ENCODE peak calls at places on chromosomes 16 and 17, in five cellular contexts. One of them, this sample, is unnamed.
A peak's percentile ranks its signal among the peaks of the same experiment; 100 is the strongest.

GRCh38 chr17:43389022-43389947 is 9.5 kb upstream of the ARL4D start:
- DNase-seq in uterus: peak; percentile 83
- DNase-seq in stomach: peak; percentile 77
- DNase-seq in A549: peak; percentile 88
- DNase-seq in upper lobe of left lung: peak; percentile 82
- DNase-seq in this sample: peak; percentile 66

GRCh38 chr17:10121971-10122707 is 76.3 kb downstream of the GAS7 start:
- DNase-seq in A549: no peak
- DNase-seq in uterus: no peak
- DNase-seq in upper lobe of left lung: no peak
- DNase-seq in stomach: no peak
- DNase-seq in this sample: no peak

GRCh38 chr17:42623732-42624596 is 14.5 kb downstream of the TUBG1 start:
- DNase-seq in upper lobe of left lung: no peak
- DNase-seq in A549: peak; percentile 80
- DNase-seq in stomach: peak; percentile 81
- DNase-seq in uterus: no peak
- DNase-seq in this sample: peak; percentile 61

GRCh38 chr17:14461131-14461530 is 160.2 kb downstream of the HS3ST3B1 start:
- DNase-seq in stomach: no peak
- DNase-seq in uterus: no peak
- DNase-seq in A549: no peak
- DNase-seq in upper lobe of left lung: no peak
- DNase-seq in this sample: no peak

GRCh38 chr16:85422374-85423185 is 190.5 kb upstream of the GSE1 start:
- DNase-seq in upper lobe of left lung: peak; percentile 90
- DNase-seq in uterus: no peak
- DNase-seq in A549: peak; percentile 65
- DNase-seq in stomach: peak; percentile 95
- DNase-seq in this sample: no peak

GRCh38 chr17:79114455-79115301 is 40.1 kb downstream of the ENGASE start:
- DNase-seq in A549: no peak
- DNase-seq in uterus: peak; percentile 30
- DNase-seq in upper lobe of left lung: peak; percentile 83
- DNase-seq in stomach: peak; percentile 54
- DNase-seq in this sample: no peak

GRCh38 chr17:77476920-77477805 is 336.4 kb downstream of the SEC14L1 start:
- DNase-seq in uterus: peak; percentile 84
- DNase-seq in stomach: peak; percentile 71
- DNase-seq in upper lobe of left lung: no peak
- DNase-seq in A549: no peak
- DNase-seq in this sample: peak; percentile 81

GRCh38 chr17:36994438-36994837 is 45.7 kb downstream of the AATF start:
- DNase-seq in A549: no peak
- DNase-seq in uterus: no peak
- DNase-seq in stomach: no peak
- DNase-seq in upper lobe of left lung: no peak
- DNase-seq in this sample: no peak

GRCh38 chr17:77772461-77772897 is 186.0 kb upstream of the TNRC6C start:
- DNase-seq in A549: peak; percentile 60
- DNase-seq in upper lobe of left lung: peak; percentile 87
- DNase-seq in stomach: peak; percentile 64
- DNase-seq in uterus: peak; percentile 30
- DNase-seq in this sample: no peak

GRCh38 chr17:73750975-73751374 is 106.7 kb upstream of the SDK2 start:
- DNase-seq in uterus: no peak
- DNase-seq in stomach: peak; percentile 37
- DNase-seq in A549: no peak
- DNase-seq in upper lobe of left lung: peak; percentile 12
- DNase-seq in this sample: no peak

GRCh38 chr16:73565263-73565662 is 517.3 kb upstream of the ZFHX3 start:
- DNase-seq in stomach: no peak
- DNase-seq in A549: peak; percentile 19
- DNase-seq in upper lobe of left lung: no peak
- DNase-seq in uterus: no peak
- DNase-seq in this sample: no peak

GRCh38 chr17:45912319-45912718 is 18.0 kb downstream of the MAPT start:
- DNase-seq in A549: no peak
- DNase-seq in upper lobe of left lung: no peak
- DNase-seq in stomach: no peak
- DNase-seq in uterus: no peak
- DNase-seq in this sample: no peak

GRCh38 chr16:58269526-58269925 is 25.3 kb downstream of the PRSS54 start:
- DNase-seq in stomach: no peak
- DNase-seq in upper lobe of left lung: no peak
- DNase-seq in A549: no peak
- DNase-seq in uterus: no peak
- DNase-seq in this sample: no peak

GRCh38 chr17:43416998-43417891 is 18.5 kb downstream of the ARL4D start:
- DNase-seq in uterus: peak; percentile 84
- DNase-seq in stomach: peak; percentile 40
- DNase-seq in A549: peak; percentile 40
- DNase-seq in upper lobe of left lung: no peak
- DNase-seq in this sample: peak; percentile 44

GRCh38 chr17:57667461-57667923 is 77.6 kb downstream of the CCDC182 start:
- DNase-seq in upper lobe of left lung: no peak
- DNase-seq in A549: no peak
- DNase-seq in uterus: peak; percentile 7
- DNase-seq in stomach: peak; percentile 17
- DNase-seq in this sample: no peak

GRCh38 chr17:52041123-52041617 is 117.3 kb downstream of the CA10 start:
- DNase-seq in A549: no peak
- DNase-seq in upper lobe of left lung: no peak
- DNase-seq in uterus: no peak
- DNase-seq in stomach: no peak
- DNase-seq in this sample: no peak
- TF ChIP-seq POLR2A in A549: no peak
- TF ChIP-seq POLR2A in upper lobe of left lung: no peak
- TF ChIP-seq POLR2A in uterus: no peak
- TF ChIP-seq POLR2A in stomach: no peak
- TF ChIP-seq POLR2A in this sample: no peak

DNA sequence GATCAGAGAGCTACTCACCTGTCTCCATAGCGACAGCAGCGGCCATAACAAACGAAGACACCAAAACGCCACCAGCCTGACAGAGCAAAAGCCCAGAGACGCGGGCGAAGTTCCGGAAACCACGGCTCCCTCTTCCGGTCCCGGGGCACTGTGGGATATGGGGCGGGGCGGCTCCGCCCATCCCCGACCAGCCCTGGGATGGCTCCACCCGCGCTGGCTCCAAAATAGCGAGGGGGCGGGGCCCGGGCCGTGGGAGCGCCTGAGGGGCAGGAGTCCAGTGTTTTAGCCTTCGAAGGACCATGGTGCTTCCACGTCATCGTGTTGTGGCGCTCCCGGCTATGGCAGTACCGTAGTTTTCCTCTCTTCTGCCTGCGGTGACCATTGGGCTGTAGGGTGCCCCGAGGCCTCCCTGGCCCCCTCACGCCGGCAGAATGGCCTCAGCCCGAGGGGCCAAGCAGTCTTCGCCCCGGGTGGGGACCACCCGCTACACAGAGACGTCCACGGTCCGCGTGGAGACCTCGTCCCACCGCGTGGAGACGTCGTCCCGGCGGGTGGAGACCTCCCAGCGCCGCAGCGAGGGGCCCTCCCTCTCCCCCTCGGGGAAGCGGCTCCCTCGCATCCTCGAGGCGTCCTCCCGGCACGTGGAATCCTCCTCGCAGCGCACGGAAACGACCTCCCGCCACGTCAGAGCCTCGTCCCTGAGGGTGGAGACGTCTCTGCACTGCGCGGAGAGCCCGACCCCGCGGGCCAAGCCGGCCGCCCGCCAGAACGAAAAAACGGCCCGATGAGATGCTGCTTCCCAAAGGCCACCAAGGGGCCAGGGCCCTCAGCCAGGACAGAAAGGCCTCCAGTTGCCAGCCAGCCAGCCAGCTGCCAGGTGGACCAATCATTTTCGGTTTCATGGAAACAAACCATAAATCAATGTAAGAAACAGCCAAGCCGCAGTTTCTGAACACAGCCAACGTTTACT is at the start of the genes C17orf100 and MED31:
- DNase-seq in A549: peak; percentile 95
- DNase-seq in stomach: peak; percentile 97
- DNase-seq in uterus: peak; percentile 96
- DNase-seq in upper lobe of left lung: peak; percentile 99
- DNase-seq in this sample: peak; percentile 96
- TF ChIP-seq POLR2A in A549: peak; percentile 69
- TF ChIP-seq POLR2A in stomach: no peak
- TF ChIP-seq POLR2A in uterus: peak; percentile 36
- TF ChIP-seq POLR2A in upper lobe of left lung: peak; percentile 80
- TF ChIP-seq POLR2A in this sample: peak; percentile 32

GRCh38 chr16:67538666-67539101 is 10.1 kb downstream of the RIPOR1 start:
- DNase-seq in upper lobe of left lung: no peak
- DNase-seq in A549: no peak
- DNase-seq in uterus: no peak
- DNase-seq in stomach: peak; percentile 37
- DNase-seq in this sample: no peak

GRCh38 chr16:67539691-67540635 is 11.3 kb downstream of the RIPOR1 start:
- DNase-seq in A549: no peak
- DNase-seq in stomach: no peak
- DNase-seq in upper lobe of left lung: no peak
- DNase-seq in uterus: no peak
- DNase-seq in this sample: no peak

GRCh38 chr16:67539271-67539670 is 10.6 kb downstream of the RIPOR1 start:
- DNase-seq in upper lobe of left lung: no peak
- DNase-seq in uterus: no peak
- DNase-seq in A549: no peak
- DNase-seq in stomach: no peak
- DNase-seq in this sample: no peak

GRCh38 chr16:67537270-67537635 is 8.6 kb downstream of the RIPOR1 start:
- DNase-seq in upper lobe of left lung: peak; percentile 93
- DNase-seq in stomach: peak; percentile 58
- DNase-seq in A549: no peak
- DNase-seq in uterus: peak; percentile 74
- DNase-seq in this sample: no peak

DNA sequence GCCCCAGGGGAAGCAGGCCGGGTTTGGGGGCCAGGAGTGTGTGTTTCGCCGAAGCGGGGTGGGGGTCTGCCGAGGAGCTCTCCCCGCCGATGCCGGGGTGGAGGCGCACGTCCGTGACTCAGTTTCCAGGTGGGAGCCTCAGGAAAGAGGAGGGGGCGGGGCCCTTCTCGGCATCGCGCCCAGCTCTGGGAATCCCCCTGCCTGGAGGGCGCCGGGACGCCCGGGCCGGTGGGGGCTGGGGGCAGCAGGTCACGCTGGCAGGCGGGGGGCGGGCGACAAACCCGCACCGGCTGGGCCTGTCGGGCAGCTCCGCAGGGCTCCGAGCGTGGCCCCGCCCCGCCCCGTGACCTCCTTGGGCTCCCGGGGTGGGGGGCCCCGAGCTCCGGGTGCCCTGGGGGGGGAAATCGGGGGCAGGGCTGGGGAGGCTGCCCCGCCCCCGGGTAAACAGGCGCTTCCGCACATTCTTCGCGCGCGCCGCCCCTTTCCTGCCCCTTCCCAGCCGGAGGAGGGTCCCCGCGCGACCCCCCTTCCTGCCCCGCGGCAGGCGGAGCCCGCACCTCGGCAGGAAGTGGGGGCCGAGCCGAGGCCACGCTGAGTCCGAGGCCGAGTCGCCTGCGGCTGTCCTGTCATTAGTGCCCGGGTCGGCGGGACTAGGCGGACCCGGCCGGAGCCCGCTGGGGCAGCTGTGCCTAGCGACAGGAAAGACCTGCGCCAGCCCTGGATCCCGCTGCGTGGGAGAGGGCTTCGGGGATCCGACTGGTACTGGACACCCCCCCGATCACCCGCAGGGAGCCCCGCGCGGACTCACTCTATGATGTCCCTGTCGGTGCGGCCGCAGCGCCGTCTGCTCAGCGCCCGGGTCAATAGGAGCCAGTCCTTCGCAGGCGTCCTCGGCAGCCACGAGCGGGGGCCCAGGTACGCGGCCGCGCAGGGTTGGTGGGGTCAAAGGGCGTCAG is 9.3 kb downstream of the RIPOR1 start:
- DNase-seq in uterus: peak; percentile 65
- DNase-seq in stomach: peak; percentile 58
- DNase-seq in upper lobe of left lung: peak; percentile 94
- DNase-seq in A549: no peak
- DNase-seq in this sample: no peak
- TF ChIP-seq POLR2A in uterus: no peak
- TF ChIP-seq POLR2A in stomach: no peak
- TF ChIP-seq POLR2A in upper lobe of left lung: no peak
- TF ChIP-seq POLR2A in A549: no peak
- TF ChIP-seq POLR2A in this sample: no peak

GRCh38 chr16:3443108-3444031 is at the start of the genes NAA60 and ZNF597:
- DNase-seq in uterus: peak; percentile 73
- DNase-seq in stomach: peak; percentile 81
- DNase-seq in upper lobe of left lung: peak; percentile 90
- DNase-seq in A549: peak; percentile 92
- DNase-seq in this sample: peak; percentile 54
- TF ChIP-seq POLR2A in uterus: no peak
- TF ChIP-seq POLR2A in stomach: no peak
- TF ChIP-seq POLR2A in upper lobe of left lung: peak; percentile 46
- TF ChIP-seq POLR2A in A549: peak; percentile 35
- TF ChIP-seq POLR2A in this sample: no peak

DNA sequence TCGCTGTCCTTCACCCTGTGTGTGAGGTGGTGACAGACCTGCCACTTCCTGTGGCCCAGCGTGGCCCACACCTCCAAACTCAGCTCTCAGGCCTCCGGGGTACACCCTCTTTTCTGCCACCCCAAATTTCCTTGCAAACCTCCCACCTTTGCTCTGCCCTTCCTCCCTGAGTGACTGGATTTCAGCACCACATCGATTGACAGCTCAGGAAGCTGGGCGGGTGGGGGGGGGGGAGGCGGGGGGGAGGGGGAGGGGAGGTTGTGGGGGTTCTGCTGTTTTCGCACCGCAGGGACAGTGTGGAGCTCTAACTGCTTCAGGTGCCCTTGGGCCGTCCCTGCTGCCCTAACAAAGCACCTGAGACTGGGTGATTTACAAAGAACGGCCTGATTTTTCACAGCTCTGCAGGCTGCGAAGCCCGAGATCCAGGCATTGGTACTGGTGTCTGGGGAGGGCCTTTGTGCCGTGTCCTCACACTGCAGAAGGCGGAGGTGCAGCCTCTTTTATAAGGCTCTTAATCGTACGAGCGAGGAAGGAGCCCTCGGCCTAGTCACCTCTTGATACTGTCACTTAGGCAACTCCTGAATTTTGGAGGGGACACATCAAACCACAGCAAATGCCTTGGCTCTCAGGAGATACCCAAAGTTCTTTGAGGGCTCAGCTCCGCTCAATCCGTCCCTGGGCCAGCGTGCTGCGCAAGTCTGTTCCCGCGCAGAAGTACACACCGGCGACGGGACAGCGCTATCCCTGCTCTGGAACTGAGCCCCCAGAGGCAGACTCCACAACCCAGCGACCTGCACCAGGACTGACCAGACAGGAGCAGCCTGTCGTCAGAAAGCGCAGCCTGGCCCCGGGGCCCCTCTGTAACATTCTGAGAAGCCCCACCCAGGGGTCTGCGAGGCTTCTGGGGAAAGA is 3.6 kb downstream of the NDUFAF8 start:
- DNase-seq in stomach: no peak
- DNase-seq in uterus: no peak
- DNase-seq in A549: no peak
- DNase-seq in upper lobe of left lung: peak; percentile 62
- DNase-seq in this sample: no peak
- TF ChIP-seq POLR2A in stomach: no peak
- TF ChIP-seq POLR2A in uterus: no peak
- TF ChIP-seq POLR2A in A549: no peak
- TF ChIP-seq POLR2A in upper lobe of left lung: no peak
- TF ChIP-seq POLR2A in this sample: no peak

GRCh38 chr16:28609631-28610594 is at the start of gene SULT1A1:
- DNase-seq in A549: no peak
- DNase-seq in uterus: peak; percentile 31
- DNase-seq in stomach: peak; percentile 92
- DNase-seq in upper lobe of left lung: peak; percentile 87
- DNase-seq in this sample: peak; percentile 68
- TF ChIP-seq POLR2A in A549: no peak
- TF ChIP-seq POLR2A in uterus: no peak
- TF ChIP-seq POLR2A in stomach: no peak
- TF ChIP-seq POLR2A in upper lobe of left lung: peak; percentile 54
- TF ChIP-seq POLR2A in this sample: no peak

GRCh38 chr16:70800798-70801480 is at the start of gene VAC14:
- DNase-seq in stomach: peak; percentile 98
- DNase-seq in A549: peak; percentile 92
- DNase-seq in uterus: peak; percentile 86
- DNase-seq in upper lobe of left lung: peak; percentile 98
- DNase-seq in this sample: peak; percentile 79
- TF ChIP-seq POLR2A in stomach: no peak
- TF ChIP-seq POLR2A in A549: peak; percentile 84
- TF ChIP-seq POLR2A in uterus: no peak
- TF ChIP-seq POLR2A in upper lobe of left lung: peak; percentile 85
- TF ChIP-seq POLR2A in this sample: peak; percentile 68

This sample was measured in H54.